ENCODE peak calls at places on chromosomes 2 and 18, in four cellular contexts. M is activated CD8-positive, alpha-beta T cell treated with anti-CD3 and anti-CD28 coated beads, Interleukin-2, amount 10 ng/mL, durations not matched to agents 7 days and 5 days; X is HEK293T; R is amniotic epithelial cell. Y is an unnamed sample.

GRCh38 chr2:217805679-217806479 is 196.9 kb downstream of the TNS1 start:
- DNase-seq in M (no peak), X (no peak), R (no peak), Y (no peak)

GRCh38 chr18:37493352-37493935 is 72.2 kb downstream of the CELF4 start:
- DNase-seq in M (no peak), X (no peak), R (no peak), Y (no peak)

GRCh38 chr2:160498147-160498546 is 4.5 kb upstream of the RBMS1 start:
- DNase-seq in M (no peak), X (no peak), R (no peak), Y (no peak)

GRCh38 chr2:36716136-36716535 is 19.6 kb downstream of the VIT start:
- DNase-seq in M (no peak), X (no peak), R (no peak), Y (no peak)

GRCh38 chr2:31534636-31535035 is 46.1 kb downstream of the SRD5A2 start:
- DNase-seq in M (no peak), X (no peak), R (no peak), Y (no peak)

GRCh38 chr2:163800889-163801498 is 65.2 kb upstream of the FIGN start:
- DNase-seq in M (no peak), X (peak), R (peak), Y (peak)

GRCh38 chr18:70288171-70288850 is 534 bp upstream of the SOCS6 start:
- DNase-seq in M (no peak), X (peak), R (peak), Y (no peak)

GRCh38 chr2:118750959-118751565 is 96.4 kb downstream of the EN1 start:
- DNase-seq in M (no peak), X (no peak), R (peak), Y (no peak)

GRCh38 chr2:40962026-40962425 is 510.1 kb upstream of the SLC8A1 start:
- DNase-seq in M (no peak), X (no peak), R (no peak), Y (no peak)

GRCh38 chr18:44946529-44947113 is 265.9 kb downstream of the SETBP1 start:
- DNase-seq in M (no peak), X (peak), R (no peak), Y (no peak)

GRCh38 chr18:61136852-61137251 is 196.4 kb upstream of the CDH20 start:
- DNase-seq in M (no peak), X (no peak), R (no peak), Y (no peak)

GRCh38 chr18:58051765-58052460 is 7.9 kb downstream of the NEDD4L start:
- DNase-seq in M (no peak), X (no peak), R (no peak), Y (no peak)